ENCODE peak calls at places on chromosomes 2 and 18, in nine cellular contexts. X is ovary, A is transverse colon, N is body of pancreas, P is adrenal gland, D is tibial nerve, F is A549, B is HepG2, G is heart left ventricle. R is an unnamed sample.

GRCh38 chr2:189347540-189347939 is 93.7 kb upstream of the WDR75 start:
- DNase-seq in N (peak; percentile 36), F (peak; percentile 52), B (peak; percentile 56), D (peak; percentile 44), A (peak; percentile 19), G (peak; percentile 22), P (peak; percentile 71), X (peak; percentile 47), R (no peak)

GRCh38 chr2:199581504-199581903 is 123.8 kb upstream of the SATB2 start:
- DNase-seq in B (no peak), G (no peak), D (no peak), X (no peak), F (no peak), A (no peak), N (no peak), P (no peak), R (no peak)

GRCh38 chr2:25269234-25269633 is 72.5 kb downstream of the DNMT3A start:
- DNase-seq in A (no peak), P (no peak), F (no peak), D (no peak), X (no peak), B (no peak), G (no peak), N (no peak), R (no peak)

GRCh38 chr2:59684101-59684770 is 869.2 kb downstream of the BCL11A start:
- DNase-seq in P (no peak), D (no peak), G (no peak), N (no peak), A (no peak), F (no peak), X (no peak), B (no peak), R (no peak)

GRCh38 chr2:136281281-136282117 is 163.6 kb upstream of the CXCR4 start:
- DNase-seq in P (no peak), F (no peak), B (no peak), A (no peak), X (no peak), D (no peak), N (no peak), G (no peak), R (peak; percentile 25)

GRCh38 chr2:100247256-100248043 is 74.9 kb downstream of the LONRF2 start:
- DNase-seq in B (no peak), N (no peak), G (no peak), A (no peak), F (no peak), D (no peak), P (no peak), X (no peak), R (no peak)

GRCh38 chr2:40027968-40028367 is 248.9 kb upstream of the THUMPD2 start:
- DNase-seq in N (no peak), G (no peak), P (no peak), X (no peak), B (no peak), D (no peak), A (no peak), F (no peak), R (no peak)

GRCh38 chr2:30195011-30195410 is 36.3 kb upstream of the LBH start:
- DNase-seq in F (no peak), A (no peak), X (no peak), B (no peak), P (no peak), G (no peak), D (no peak), N (no peak), R (no peak)

GRCh38 chr18:80172056-80172455 is 63.0 kb downstream of the ADNP2 start:
- DNase-seq in A (no peak), D (no peak), F (no peak), X (peak; percentile 4), P (no peak), G (no peak), N (no peak), B (no peak), R (no peak)

GRCh38 chr2:140643761-140644187 is 1487.0 kb downstream of the LRP1B start:
- DNase-seq in G (no peak), X (no peak), N (no peak), B (no peak), F (peak; percentile 25), A (no peak), D (no peak), P (peak; percentile 18), R (no peak)

GRCh38 chr2:162063899-162064298 is 10.1 kb downstream of the DPP4 start:
- DNase-seq in P (no peak), B (no peak), X (no peak), G (no peak), A (no peak), F (no peak), D (no peak), N (no peak), R (no peak)

GRCh38 chr2:170500104-170500503 is 215.0 kb upstream of the SP5 start:
- DNase-seq in N (no peak), A (no peak), G (no peak), P (no peak), D (no peak), F (no peak), B (no peak), X (no peak), R (no peak)

GRCh38 chr18:32139835-32140283 is 48.2 kb downstream of the RNF138 start:
- DNase-seq in P (no peak), D (no peak), A (no peak), X (no peak), G (no peak), N (no peak), F (no peak), B (no peak), R (no peak)

GRCh38 chr2:30208453-30208852 is 22.9 kb upstream of the LBH start:
- DNase-seq in X (peak; percentile 70), F (peak; percentile 44), A (peak; percentile 64), D (peak; percentile 56), N (peak; percentile 67), B (peak; percentile 46), P (peak; percentile 79), G (peak; percentile 79), R (no peak)

GRCh38 chr2:76169289-76169688 is 458.6 kb upstream of the GCFC2 start:
- DNase-seq in X (no peak), G (no peak), N (no peak), D (no peak), F (no peak), B (no peak), A (no peak), P (no peak), R (no peak)

GRCh38 chr2:35787302-35788031 is 568.1 kb upstream of the CRIM1 start:
- DNase-seq in G (no peak), P (no peak), X (no peak), F (no peak), N (no peak), A (no peak), B (no peak), D (no peak), R (no peak)

DNA sequence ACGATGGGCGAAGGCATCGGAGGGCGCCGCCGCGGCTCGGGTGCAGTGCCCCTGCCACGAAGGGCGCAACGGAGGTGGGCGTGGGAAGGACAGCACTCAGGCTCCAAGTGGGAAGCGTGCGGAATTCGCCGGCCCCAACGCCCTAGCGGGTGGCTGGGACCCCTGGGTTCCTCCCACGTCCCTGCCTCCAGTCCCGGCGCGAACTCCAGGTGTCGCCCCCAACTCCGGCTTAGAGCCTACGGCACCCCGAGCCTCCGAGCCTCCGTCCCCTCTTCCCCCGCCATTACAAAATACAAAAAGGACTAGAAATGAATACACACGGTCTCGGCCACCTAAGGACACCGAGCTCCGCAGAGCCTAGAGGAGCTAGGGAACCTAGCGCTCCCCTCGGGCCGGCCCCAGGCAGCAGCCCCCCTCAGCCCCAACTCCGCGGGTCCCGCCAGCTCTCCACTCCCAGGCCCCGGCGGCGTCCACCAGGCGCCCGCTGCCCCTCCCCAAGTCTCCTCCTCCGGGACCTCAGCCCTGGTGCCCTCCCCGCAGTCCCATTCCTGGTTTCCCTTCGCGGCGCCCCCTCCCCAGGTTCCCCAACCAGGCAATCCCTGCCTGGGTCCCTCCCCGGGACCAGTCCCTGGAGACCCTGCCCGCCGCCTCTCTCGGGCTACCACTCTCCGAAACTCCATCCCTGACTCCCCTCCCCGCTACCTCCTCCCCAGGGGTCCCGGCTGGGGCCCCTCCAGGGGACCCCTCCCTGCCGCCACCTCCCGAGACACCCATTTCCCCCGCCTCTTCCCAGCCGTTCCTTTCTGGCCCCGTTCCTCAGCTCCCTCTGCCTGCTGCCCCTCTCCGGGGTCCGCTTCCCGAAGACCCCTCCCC is 1.0 kb downstream of the CYP27C1 start:
- DNase-seq in F (peak; percentile 31), B (no peak), X (no peak), P (no peak), N (no peak), D (no peak), A (no peak), G (no peak), R (no peak)
- TF ChIP-seq POLR2A in F (peak; percentile 24), B (no peak), X (no peak), P (no peak), N (no peak), D (no peak), A (no peak), G (no peak), R (no peak)

DNA sequence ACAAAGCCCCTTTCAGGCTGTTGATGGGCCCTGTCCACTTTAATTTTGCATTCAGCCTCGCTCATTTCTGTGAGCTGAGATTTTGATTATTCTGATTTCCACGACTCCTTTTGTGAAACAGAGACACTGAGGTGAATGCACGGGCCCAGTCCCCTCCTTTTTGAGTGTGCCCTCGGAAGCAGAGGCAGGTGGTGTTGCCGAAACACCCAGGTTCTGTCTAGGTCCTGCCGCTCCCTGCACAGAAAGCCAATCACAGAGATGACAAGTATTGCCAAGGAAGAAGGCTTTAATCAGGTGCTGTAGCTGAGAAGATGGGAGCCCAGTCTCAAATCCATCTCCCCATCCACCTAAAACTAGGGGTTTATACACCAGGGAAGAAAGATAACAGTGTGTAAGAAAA is 44.2 kb upstream of the EDAR start:
- DNase-seq in P (no peak), B (no peak), A (no peak), F (no peak), G (no peak), D (no peak), N (no peak), X (no peak), R (no peak)
- H3K27ac ChIP-seq in P (no peak overlapping the region), B (no peak overlapping the region), A (peak overlapping the region; percentile 23), F (no peak overlapping the region), G (no peak overlapping the region), D (no peak overlapping the region), N (no peak overlapping the region), X (no peak overlapping the region), R (peak overlapping the region; percentile 77)

GRCh38 chr2:96537066-96537733 is 648 bp downstream of the ARID5A start:
- DNase-seq in P (peak; percentile 78), A (peak; percentile 86), N (peak; percentile 49), D (peak; percentile 69), B (no peak), G (peak; percentile 61), F (no peak), X (no peak), R (peak; percentile 79)
- TF ChIP-seq POLR2A in P (no peak), A (no peak), N (no peak), D (no peak), B (no peak), G (no peak), F (no peak), X (no peak), R (peak; percentile 8)

DNA sequence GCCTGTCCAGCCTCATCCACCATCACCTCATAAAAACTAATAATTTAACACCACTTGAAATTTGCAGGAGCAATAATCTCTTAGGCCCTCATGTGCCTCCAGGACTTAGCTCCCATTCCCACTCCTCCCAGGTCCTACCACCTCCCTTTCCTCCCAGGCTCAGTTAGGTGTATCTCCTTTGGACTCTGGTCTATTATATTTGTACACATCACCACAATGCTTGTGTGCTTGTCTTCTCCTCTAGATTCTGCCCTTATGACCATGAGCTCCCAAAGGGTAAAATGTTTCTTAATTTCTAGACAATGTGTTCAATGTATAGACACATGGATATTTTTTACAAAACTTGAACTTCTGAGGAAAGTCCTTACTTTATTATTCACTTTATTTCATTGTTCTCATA is 182.0 kb upstream of the ZC3H15 start:
- DNase-seq in B (peak; percentile 68), D (no peak), X (no peak), A (no peak), N (no peak), P (no peak), G (no peak), F (no peak), R (no peak)
- H3K27ac ChIP-seq in B (no peak overlapping the region), D (no peak overlapping the region), X (no peak overlapping the region), A (no peak overlapping the region), N (no peak overlapping the region), P (no peak overlapping the region), G (no peak overlapping the region), F (no peak overlapping the region), R (no peak overlapping the region)